ENCODE peak calls at places on chromosome 10, in seven cellular contexts. One of them, this sample, is unnamed.

GRCh38 chr10:101112799-101113594 is 18.1 kb upstream of the TLX1 start:
- DNase-seq in adrenal gland: no peak
- DNase-seq in HCT116: no peak
- DNase-seq in IMR-90: no peak
- DNase-seq in A549: no peak
- DNase-seq in prostate gland: no peak
- DNase-seq in stomach: no peak
- DNase-seq in this sample: no peak

GRCh38 chr10:4632757-4633156 is 193.2 kb upstream of the AKR1E2 start:
- DNase-seq in adrenal gland: no peak
- DNase-seq in HCT116: no peak
- DNase-seq in IMR-90: no peak
- DNase-seq in A549: no peak
- DNase-seq in prostate gland: no peak
- DNase-seq in stomach: no peak
- DNase-seq in this sample: no peak

GRCh38 chr10:50837095-50837494 is 48.3 kb downstream of the A1CF start:
- DNase-seq in adrenal gland: no peak
- DNase-seq in HCT116: no peak
- DNase-seq in IMR-90: no peak
- DNase-seq in A549: no peak
- DNase-seq in prostate gland: no peak
- DNase-seq in stomach: no peak
- DNase-seq in this sample: no peak

GRCh38 chr10:76576276-76576962 is 1061.2 kb downstream of the KCNMA1 start:
- DNase-seq in adrenal gland: no peak
- DNase-seq in HCT116: no peak
- DNase-seq in IMR-90: peak; percentile 76
- DNase-seq in A549: no peak
- DNase-seq in prostate gland: no peak
- DNase-seq in stomach: no peak
- DNase-seq in this sample: no peak

GRCh38 chr10:63605568-63605967 is 84.4 kb downstream of the REEP3 start:
- DNase-seq in adrenal gland: no peak
- DNase-seq in HCT116: peak; percentile 4
- DNase-seq in IMR-90: peak; percentile 41
- DNase-seq in A549: no peak
- DNase-seq in prostate gland: no peak
- DNase-seq in stomach: no peak
- DNase-seq in this sample: no peak

GRCh38 chr10:70771311-70772194 is 13.6 kb downstream of the TBATA start:
- DNase-seq in adrenal gland: no peak
- DNase-seq in HCT116: no peak
- DNase-seq in IMR-90: no peak
- DNase-seq in A549: no peak
- DNase-seq in prostate gland: no peak
- DNase-seq in stomach: peak; percentile 14
- DNase-seq in this sample: no peak

GRCh38 chr10:99248824-99249223 is 13.2 kb upstream of the HPSE2 start:
- DNase-seq in adrenal gland: no peak
- DNase-seq in HCT116: no peak
- DNase-seq in IMR-90: no peak
- DNase-seq in A549: no peak
- DNase-seq in prostate gland: no peak
- DNase-seq in stomach: no peak
- DNase-seq in this sample: no peak

GRCh38 chr10:70970830-70971229 is 82.5 kb upstream of the PCBD1 start:
- DNase-seq in adrenal gland: no peak
- DNase-seq in HCT116: no peak
- DNase-seq in IMR-90: peak; percentile 23
- DNase-seq in A549: no peak
- DNase-seq in prostate gland: no peak
- DNase-seq in stomach: no peak
- DNase-seq in this sample: no peak

GRCh38 chr10:113960617-113961260 is 82.9 kb upstream of the ADRB1 start:
- DNase-seq in adrenal gland: no peak
- DNase-seq in HCT116: no peak
- DNase-seq in IMR-90: no peak
- DNase-seq in A549: no peak
- DNase-seq in prostate gland: peak; percentile 53
- DNase-seq in stomach: peak; percentile 61
- DNase-seq in this sample: no peak

GRCh38 chr10:113965077-113965476 is 78.6 kb upstream of the ADRB1 start:
- DNase-seq in adrenal gland: no peak
- DNase-seq in HCT116: no peak
- DNase-seq in IMR-90: no peak
- DNase-seq in A549: no peak
- DNase-seq in prostate gland: no peak
- DNase-seq in stomach: no peak
- DNase-seq in this sample: no peak

GRCh38 chr10:113959383-113959760 is 84.3 kb upstream of the ADRB1 start:
- DNase-seq in adrenal gland: no peak
- DNase-seq in HCT116: no peak
- DNase-seq in IMR-90: no peak
- DNase-seq in A549: no peak
- DNase-seq in prostate gland: peak; percentile 83
- DNase-seq in stomach: peak; percentile 73
- DNase-seq in this sample: no peak

GRCh38 chr10:113958631-113959382 is 84.9 kb upstream of the ADRB1 start:
- DNase-seq in adrenal gland: peak; percentile 21
- DNase-seq in HCT116: peak; percentile 82
- DNase-seq in IMR-90: peak; percentile 93
- DNase-seq in A549: peak; percentile 80
- DNase-seq in prostate gland: peak; percentile 63
- DNase-seq in stomach: peak; percentile 46
- DNase-seq in this sample: peak; percentile 61

GRCh38 chr10:113961261-113961938 is 82.3 kb upstream of the ADRB1 start:
- DNase-seq in adrenal gland: no peak
- DNase-seq in HCT116: no peak
- DNase-seq in IMR-90: no peak
- DNase-seq in A549: no peak
- DNase-seq in prostate gland: no peak
- DNase-seq in stomach: no peak
- DNase-seq in this sample: no peak
- H3K4me3 ChIP-seq in adrenal gland: no peak overlapping the region
- H3K4me3 ChIP-seq in HCT116: no peak overlapping the region
- H3K4me3 ChIP-seq in IMR-90: no peak overlapping the region
- H3K4me3 ChIP-seq in A549: no peak overlapping the region
- H3K4me3 ChIP-seq in prostate gland: no peak overlapping the region
- H3K4me3 ChIP-seq in stomach: no peak overlapping the region
- H3K4me3 ChIP-seq in this sample: no peak overlapping the region

GRCh38 chr10:16816142-16816541 is 1.1 kb downstream of the RSU1 start:
- DNase-seq in adrenal gland: no peak
- DNase-seq in HCT116: no peak
- DNase-seq in IMR-90: no peak
- DNase-seq in A549: no peak
- DNase-seq in prostate gland: no peak
- DNase-seq in stomach: no peak
- DNase-seq in this sample: no peak
- TF ChIP-seq POLR2A in adrenal gland: no peak
- TF ChIP-seq POLR2A in HCT116: no peak
- TF ChIP-seq POLR2A in IMR-90: no peak
- TF ChIP-seq POLR2A in A549: no peak
- TF ChIP-seq POLR2A in prostate gland: no peak
- TF ChIP-seq POLR2A in stomach: no peak
- TF ChIP-seq POLR2A in this sample: no peak

GRCh38 chr10:132787253-132788179 is 1.6 kb upstream of the NKX6-2 start:
- DNase-seq in adrenal gland: no peak
- DNase-seq in HCT116: no peak
- DNase-seq in IMR-90: no peak
- DNase-seq in A549: peak; percentile 43
- DNase-seq in prostate gland: no peak
- DNase-seq in stomach: no peak
- DNase-seq in this sample: no peak

GRCh38 chr10:132785433-132786278 is at the start of gene NKX6-2:
- DNase-seq in adrenal gland: no peak
- DNase-seq in HCT116: no peak
- DNase-seq in IMR-90: no peak
- DNase-seq in A549: no peak
- DNase-seq in prostate gland: no peak
- DNase-seq in stomach: no peak
- DNase-seq in this sample: no peak

GRCh38 chr10:132786279-132786528 is 257 bp upstream of the NKX6-2 start:
- DNase-seq in adrenal gland: no peak
- DNase-seq in HCT116: no peak
- DNase-seq in IMR-90: no peak
- DNase-seq in A549: no peak
- DNase-seq in prostate gland: no peak
- DNase-seq in stomach: no peak
- DNase-seq in this sample: no peak

GRCh38 chr10:132788180-132788830 is 2.4 kb upstream of the NKX6-2 start:
- DNase-seq in adrenal gland: no peak
- DNase-seq in HCT116: no peak
- DNase-seq in IMR-90: peak; percentile 16
- DNase-seq in A549: peak; percentile 40
- DNase-seq in prostate gland: peak; percentile 15
- DNase-seq in stomach: peak; percentile 49
- DNase-seq in this sample: no peak

GRCh38 chr10:132786529-132787252 is 744 bp upstream of the NKX6-2 start:
- DNase-seq in adrenal gland: no peak
- DNase-seq in HCT116: no peak
- DNase-seq in IMR-90: no peak
- DNase-seq in A549: no peak
- DNase-seq in prostate gland: no peak
- DNase-seq in stomach: no peak
- DNase-seq in this sample: no peak
- H3K4me3 ChIP-seq in adrenal gland: no peak overlapping the region
- H3K4me3 ChIP-seq in HCT116: no peak overlapping the region
- H3K4me3 ChIP-seq in IMR-90: no peak overlapping the region
- H3K4me3 ChIP-seq in A549: peak overlapping the region; percentile 35
- H3K4me3 ChIP-seq in prostate gland: peak overlapping the region; percentile 12
- H3K4me3 ChIP-seq in stomach: peak overlapping the region; percentile 48
- H3K4me3 ChIP-seq in this sample: no peak overlapping the region

GRCh38 chr10:28532509-28533314 is at the start of gene WAC:
- DNase-seq in adrenal gland: peak; percentile 96
- DNase-seq in HCT116: peak; percentile 83
- DNase-seq in IMR-90: peak; percentile 89
- DNase-seq in A549: peak; percentile 67
- DNase-seq in prostate gland: peak; percentile 92
- DNase-seq in stomach: peak; percentile 97
- DNase-seq in this sample: peak; percentile 96
- TF ChIP-seq POLR2A in adrenal gland: peak; percentile 81
- TF ChIP-seq POLR2A in HCT116: no peak
- TF ChIP-seq POLR2A in IMR-90: peak; percentile 96
- TF ChIP-seq POLR2A in A549: peak; percentile 60
- TF ChIP-seq POLR2A in prostate gland: peak; percentile 86
- TF ChIP-seq POLR2A in stomach: peak; percentile 31
- TF ChIP-seq POLR2A in this sample: peak; percentile 86

GRCh38 chr10:14563359-14563758 is 211.3 kb downstream of the FAM107B start:
- DNase-seq in adrenal gland: no peak
- DNase-seq in HCT116: no peak
- DNase-seq in IMR-90: no peak
- DNase-seq in A549: no peak
- DNase-seq in prostate gland: no peak
- DNase-seq in stomach: no peak
- DNase-seq in this sample: no peak

GRCh38 chr10:14560794-14561765 is 213.6 kb downstream of the FAM107B start:
- DNase-seq in adrenal gland: no peak
- DNase-seq in HCT116: no peak
- DNase-seq in IMR-90: no peak
- DNase-seq in A549: no peak
- DNase-seq in prostate gland: no peak
- DNase-seq in stomach: no peak
- DNase-seq in this sample: no peak

GRCh38 chr10:14562197-14562596 is 212.5 kb downstream of the FAM107B start:
- DNase-seq in adrenal gland: no peak
- DNase-seq in HCT116: no peak
- DNase-seq in IMR-90: no peak
- DNase-seq in A549: no peak
- DNase-seq in prostate gland: no peak
- DNase-seq in stomach: no peak
- DNase-seq in this sample: no peak

GRCh38 chr10:14564268-14564744 is 210.4 kb downstream of the FAM107B start:
- DNase-seq in adrenal gland: no peak
- DNase-seq in HCT116: no peak
- DNase-seq in IMR-90: no peak
- DNase-seq in A549: no peak
- DNase-seq in prostate gland: no peak
- DNase-seq in stomach: no peak
- DNase-seq in this sample: no peak

DNA sequence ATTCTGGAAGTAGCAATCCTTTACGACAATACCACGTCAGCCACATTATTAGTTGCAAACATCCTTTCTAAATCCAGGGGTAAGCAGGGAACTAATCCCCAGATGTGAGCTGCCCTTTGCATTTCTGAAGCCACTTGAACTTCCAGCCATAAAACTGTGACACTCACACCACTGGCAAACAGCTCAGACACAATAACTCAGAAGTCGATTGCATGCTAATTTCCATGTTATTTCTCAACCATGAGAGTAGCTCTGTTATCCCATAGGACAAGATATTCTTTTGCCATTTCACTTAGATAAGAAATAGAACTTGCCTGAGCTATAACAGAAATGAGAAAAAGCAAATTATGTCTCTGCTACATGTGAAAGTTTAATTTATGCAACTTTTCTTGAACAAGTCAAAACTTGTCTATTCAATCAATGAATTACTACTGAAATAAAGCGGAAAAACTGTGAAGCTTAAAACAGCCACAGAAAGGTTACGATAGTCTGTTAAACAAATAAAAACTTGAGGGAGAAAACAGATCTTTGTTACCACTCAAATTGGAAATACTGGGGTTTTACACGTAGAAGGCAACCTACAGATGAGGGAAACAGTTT is 212.0 kb downstream of the FAM107B start:
- DNase-seq in adrenal gland: no peak
- DNase-seq in HCT116: no peak
- DNase-seq in IMR-90: no peak
- DNase-seq in A549: no peak
- DNase-seq in prostate gland: no peak
- DNase-seq in stomach: no peak
- DNase-seq in this sample: no peak
- H3K4me3 ChIP-seq in adrenal gland: no peak overlapping the region
- H3K4me3 ChIP-seq in HCT116: no peak overlapping the region
- H3K4me3 ChIP-seq in IMR-90: no peak overlapping the region
- H3K4me3 ChIP-seq in A549: no peak overlapping the region
- H3K4me3 ChIP-seq in prostate gland: no peak overlapping the region
- H3K4me3 ChIP-seq in stomach: no peak overlapping the region
- H3K4me3 ChIP-seq in this sample: no peak overlapping the region

GRCh38 chr10:129375912-129376311 is 91.1 kb upstream of the MGMT start:
- DNase-seq in adrenal gland: no peak
- DNase-seq in HCT116: no peak
- DNase-seq in IMR-90: no peak
- DNase-seq in A549: no peak
- DNase-seq in prostate gland: no peak
- DNase-seq in stomach: no peak
- DNase-seq in this sample: no peak
- TF ChIP-seq POLR2A in adrenal gland: no peak
- TF ChIP-seq POLR2A in HCT116: no peak
- TF ChIP-seq POLR2A in IMR-90: no peak
- TF ChIP-seq POLR2A in A549: no peak
- TF ChIP-seq POLR2A in prostate gland: no peak
- TF ChIP-seq POLR2A in stomach: no peak
- TF ChIP-seq POLR2A in this sample: no peak

DNA sequence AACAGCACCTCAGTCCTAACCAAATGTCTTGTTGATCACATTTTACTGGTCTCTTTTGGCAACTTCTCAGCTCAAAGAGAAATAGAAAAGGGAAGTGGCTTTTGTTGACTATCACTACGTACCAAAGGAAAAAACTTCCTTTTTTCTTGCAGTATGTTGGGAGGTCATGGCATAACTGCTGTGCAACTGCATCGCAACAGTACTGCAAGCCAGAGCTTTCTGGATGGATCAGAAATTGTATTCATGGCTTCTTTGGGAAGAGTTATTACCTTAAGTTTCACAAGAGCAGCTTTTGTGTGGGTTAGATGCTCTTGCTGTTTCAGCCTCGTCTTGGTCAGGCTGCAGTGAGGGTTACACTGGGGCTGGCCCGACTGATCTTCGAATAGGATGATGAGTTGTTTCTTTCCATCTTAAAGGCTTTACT is 153.3 kb downstream of the CELF2 start:
- DNase-seq in adrenal gland: no peak
- DNase-seq in HCT116: no peak
- DNase-seq in IMR-90: no peak
- DNase-seq in A549: no peak
- DNase-seq in prostate gland: no peak
- DNase-seq in stomach: no peak
- DNase-seq in this sample: no peak
- H3K4me3 ChIP-seq in adrenal gland: no peak overlapping the region
- H3K4me3 ChIP-seq in HCT116: no peak overlapping the region
- H3K4me3 ChIP-seq in IMR-90: no peak overlapping the region
- H3K4me3 ChIP-seq in A549: no peak overlapping the region
- H3K4me3 ChIP-seq in prostate gland: no peak overlapping the region
- H3K4me3 ChIP-seq in stomach: peak overlapping the region; percentile 58
- H3K4me3 ChIP-seq in this sample: peak overlapping the region; percentile 22

This sample was measured in breast epithelium.